ENCODE peak calls at places on chromosomes 16 and 17, in five cellular contexts. B, S, I, E and G are unnamed samples.

GRCh38 chr17:41907633-41908539 is 10.9 kb downstream of the ACLY start:
- DNase-seq in B (no peak), S (no peak), I (no peak), E (no peak), G (peak; percentile 85)

GRCh38 chr16:77282345-77282744 is 83.1 kb downstream of the SYCE1L start:
- DNase-seq in B (no peak), S (no peak), I (no peak), E (no peak), G (no peak)

GRCh38 chr16:12186774-12187335 is 210.3 kb downstream of the SNX29 start:
- DNase-seq in B (no peak), S (peak; percentile 62), I (no peak), E (no peak), G (no peak)

GRCh38 chr16:35750701-35751104 is 2291.3 kb downstream of the TP53TG3F start:
- DNase-seq in B (no peak), S (no peak), I (no peak), E (no peak), G (no peak)

GRCh38 chr16:87249425-87249824 is 67.8 kb downstream of the C16orf95 start:
- DNase-seq in B (no peak), S (no peak), I (no peak), E (no peak), G (no peak)

GRCh38 chr17:42979511-42980273 is at the start of gene PTGES3L:
- DNase-seq in B (peak; percentile 84), S (peak; percentile 27), I (peak; percentile 55), E (no peak), G (peak; percentile 71)

GRCh38 chr16:374616-374926 is 4.2 kb upstream of the MRPL28 start:
- DNase-seq in B (no peak), S (no peak), I (no peak), E (no peak), G (no peak)

GRCh38 chr17:31492880-31493655 is 101.6 kb downstream of the RAB11FIP4 start:
- DNase-seq in B (no peak), S (no peak), I (no peak), E (no peak), G (no peak)

GRCh38 chr17:6422654-6423241 is 12.2 kb downstream of the AIPL1 start:
- DNase-seq in B (peak; percentile 38), S (no peak), I (no peak), E (no peak), G (no peak)

GRCh38 chr16:59179446-59180082 is 445.4 kb upstream of the GOT2 start:
- DNase-seq in B (no peak), S (no peak), I (no peak), E (no peak), G (no peak)

GRCh38 chr17:57735707-57736106 is 9.4 kb downstream of the CCDC182 start:
- DNase-seq in B (peak; percentile 75), S (peak; percentile 51), I (peak; percentile 64), E (peak; percentile 36), G (no peak)

GRCh38 chr17:2710804-2711607 is 558 bp downstream of the CLUH start:
- DNase-seq in B (peak; percentile 68), S (peak; percentile 3), I (peak; percentile 63), E (no peak), G (peak; percentile 56)

GRCh38 chr16:10868089-10868488 is 8.9 kb upstream of the CIITA start:
- DNase-seq in B (no peak), S (no peak), I (peak; percentile 43), E (no peak), G (no peak)

GRCh38 chr17:64247836-64248235 is 15.2 kb downstream of the TEX2 start:
- DNase-seq in B (no peak), S (no peak), I (no peak), E (no peak), G (no peak)

GRCh38 chr16:46632778-46633733 is 11.9 kb upstream of the SHCBP1 start:
- DNase-seq in B (peak; percentile 75), S (no peak), I (no peak), E (no peak), G (peak; percentile 54)

GRCh38 chr16:21023509-21024202 is 123.1 kb downstream of the LYRM1 start:
- DNase-seq in B (no peak), S (no peak), I (no peak), E (no peak), G (peak; percentile 20)

GRCh38 chr16:30893082-30893743 is 664 bp downstream of the BCL7C start:
- DNase-seq in B (peak; percentile 71), S (no peak), I (no peak), E (no peak), G (peak; percentile 53)

GRCh38 chr17:1039511-1040215 is 42.7 kb downstream of the TIMM22 start:
- DNase-seq in B (no peak), S (no peak), I (no peak), E (no peak), G (no peak)

GRCh38 chr17:78817123-78817522 is 23.5 kb downstream of the USP36 start:
- DNase-seq in B (no peak), S (no peak), I (no peak), E (no peak), G (no peak)

GRCh38 chr16:56609463-56609921 is 1.1 kb downstream of the MT2A start:
- DNase-seq in B (no peak), S (peak; percentile 58), I (peak; percentile 80), E (peak; percentile 41), G (peak; percentile 72)

GRCh38 chr17:32913593-32913992 is 14.4 kb upstream of the TMEM98 start:
- DNase-seq in B (no peak), S (no peak), I (no peak), E (no peak), G (no peak)

GRCh38 chr17:81684442-81684911 is 666 bp downstream of the HGS start:
- DNase-seq in B (peak; percentile 46), S (peak; percentile 85), I (peak; percentile 27), E (no peak), G (no peak)

GRCh38 chr17:79400989-79401703 is 209.7 kb downstream of the RBFOX3 start:
- DNase-seq in B (peak; percentile 80), S (peak; percentile 76), I (peak; percentile 71), E (peak; percentile 44), G (peak; percentile 84)

GRCh38 chr17:38872671-38873385 is 3.0 kb downstream of the LASP1 start:
- DNase-seq in B (no peak), S (no peak), I (no peak), E (no peak), G (peak; percentile 79)

GRCh38 chr17:44214896-44215295 is 4.6 kb downstream of the UBTF start:
- DNase-seq in B (no peak), S (no peak), I (no peak), E (no peak), G (no peak)

GRCh38 chr17:37450090-37450489 is 39.6 kb upstream of the DUSP14 start:
- DNase-seq in B (no peak), S (peak; percentile 72), I (no peak), E (no peak), G (peak; percentile 19)

GRCh38 chr17:31310260-31310659 is 3.6 kb downstream of the EVI2B start:
- DNase-seq in B (no peak), S (no peak), I (peak; percentile 76), E (no peak), G (no peak)

GRCh38 chr16:2924901-2925820 is 13.4 kb downstream of the FLYWCH1 start:
- DNase-seq in B (peak; percentile 91), S (peak; percentile 27), I (no peak), E (no peak), G (no peak)

GRCh38 chr17:64457156-64457555 is 8.2 kb downstream of the MILR1 start:
- DNase-seq in B (no peak), S (no peak), I (no peak), E (no peak), G (no peak)

GRCh38 chr16:85639529-85640253 is 26.6 kb downstream of the GSE1 start:
- DNase-seq in B (no peak), S (no peak), I (no peak), E (no peak), G (no peak)

DNA sequence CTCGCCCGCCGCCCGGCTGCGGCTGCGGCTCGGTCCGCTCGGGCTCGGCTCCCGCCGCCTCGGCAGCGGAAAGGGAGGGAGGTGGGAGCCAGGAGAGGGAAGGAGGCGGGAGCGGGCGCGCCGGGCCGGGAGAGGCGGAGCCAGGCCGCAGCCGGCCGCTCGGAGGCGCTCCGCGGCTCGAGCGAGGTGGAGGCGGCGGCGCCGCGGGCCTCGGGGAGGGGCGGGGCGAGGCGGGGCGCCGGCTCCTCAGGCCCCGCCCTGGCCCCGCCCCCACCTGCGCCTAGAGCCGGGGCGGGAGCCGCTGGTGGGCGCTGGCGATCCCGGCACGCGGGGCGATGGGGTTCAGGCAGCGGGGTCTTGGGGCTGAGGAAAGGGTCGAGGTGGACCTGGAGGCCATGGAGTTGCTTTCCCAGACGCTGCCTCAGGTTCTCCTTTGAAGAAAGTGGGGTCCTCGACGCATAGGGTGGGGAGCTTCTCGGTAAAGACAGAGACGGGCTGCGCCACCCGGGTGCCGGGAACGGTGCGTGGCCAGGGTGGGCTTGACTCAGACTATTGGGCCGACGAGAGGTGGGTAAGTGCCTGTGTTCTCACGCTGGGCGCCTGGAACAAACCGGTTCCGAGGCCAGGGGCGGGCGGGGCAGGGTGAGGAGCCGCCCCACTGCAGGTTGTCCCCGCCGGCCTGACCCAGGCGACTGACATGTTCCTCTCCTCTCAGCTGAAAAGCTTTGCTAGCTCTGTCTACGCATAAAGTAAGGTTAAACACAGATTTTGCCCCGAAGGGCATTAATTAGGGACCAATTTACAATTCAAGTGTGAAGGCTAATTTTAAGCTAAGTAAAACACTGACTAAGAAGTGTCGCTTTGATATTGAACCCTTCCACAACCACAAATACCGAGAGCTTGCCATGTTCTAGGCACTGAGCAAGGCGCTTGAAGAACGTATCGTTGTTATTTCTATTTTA is at the start of gene CMTM4:
- DNase-seq in B (peak; percentile 90), S (peak; percentile 87), I (peak; percentile 83), E (peak; percentile 57), G (peak; percentile 97)
- H3K9me2 ChIP-seq in B (no peaks in the 10 kb centered on the region), S (no peaks in the 10 kb centered on the region), I (no peaks in the 10 kb centered on the region), E (no peaks in the 10 kb centered on the region), G (no peaks in the 10 kb centered on the region)

GRCh38 chr17:51366866-51367265 is 106.5 kb downstream of the UTP18 start:
- DNase-seq in B (no peak), S (no peak), I (no peak), E (no peak), G (no peak)

GRCh38 chr17:51362818-51363598 is 102.7 kb downstream of the UTP18 start:
- DNase-seq in B (peak; percentile 45), S (peak; percentile 24), I (no peak), E (peak; percentile 36), G (no peak)

GRCh38 chr17:51365090-51365489 is 104.7 kb downstream of the UTP18 start:
- DNase-seq in B (no peak), S (no peak), I (no peak), E (no peak), G (no peak)
- TF ChIP-seq EZH2phosphoT487 in B (no peak), S (no peak), I (no peak), E (no peak), G (no peak)

GRCh38 chr17:4675791-4676190 is 28.1 kb downstream of the PELP1 start:
- DNase-seq in B (no peak), S (no peak), I (no peak), E (no peak), G (no peak)

GRCh38 chr17:4672055-4672630 is 30.7 kb upstream of the ALOX15 start:
- DNase-seq in B (no peak), S (no peak), I (no peak), E (no peak), G (no peak)

GRCh38 chr17:4673986-4674770 is 29.8 kb downstream of the PELP1 start:
- DNase-seq in B (no peak), S (no peak), I (no peak), E (no peak), G (no peak)

GRCh38 chr17:4672726-4673125 is 31.2 kb downstream of the PELP1 start:
- DNase-seq in B (no peak), S (no peak), I (no peak), E (no peak), G (no peak)

GRCh38 chr17:4673169-4673568 is 30.8 kb downstream of the PELP1 start:
- DNase-seq in B (no peak), S (no peak), I (no peak), E (no peak), G (no peak)
- TF ChIP-seq CTCF in B (no peak), S (no peak), I (no peak), E (no peak), G (no peak)

GRCh38 chr16:8492690-8493089 is 97.6 kb downstream of the TMEM114 start:
- DNase-seq in B (no peak), S (no peak), I (no peak), E (no peak), G (no peak)
- H3K9me2 ChIP-seq in B (no peaks in the 10 kb centered on the region), S (no peaks in the 10 kb centered on the region), I (no peaks in the 10 kb centered on the region), E (no peaks in the 10 kb centered on the region), G (no peaks in the 10 kb centered on the region)